ENCODE peak calls at places on chromosome 12, in five cellular contexts. Z is dorsolateral prefrontal cortex, Q is cardiac fibroblast, C is lower leg skin, D is pancreas. L is an unnamed sample.

GRCh38 chr12:96462571-96463280 is 26.7 kb upstream of the CFAP54 start:
- DNase-seq in C (no peak), Q (no peak), D (no peak), Z (no peak), L (no peak)

GRCh38 chr12:32139064-32139421 is 32.4 kb downstream of the BICD1 start:
- DNase-seq in C (no peak), Z (no peak), Q (peak; percentile 62), D (no peak), L (peak; percentile 62)

GRCh38 chr12:97386133-97386581 is 76.4 kb upstream of the RMST start:
- DNase-seq in Q (no peak), Z (peak; percentile 12), D (peak; percentile 56), C (no peak), L (no peak)

GRCh38 chr12:56020437-56021189 is at the start of gene IKZF4:
- DNase-seq in Z (peak; percentile 13), C (no peak), Q (peak; percentile 85), D (no peak), L (no peak)

GRCh38 chr12:38101753-38102152 is 214.8 kb upstream of the ALG10B start:
- DNase-seq in Q (no peak), C (no peak), Z (no peak), D (no peak), L (no peak)

GRCh38 chr12:107492393-107493134 is 193.0 kb upstream of the PWP1 start:
- DNase-seq in C (no peak), D (no peak), Z (no peak), Q (no peak), L (no peak)

GRCh38 chr12:70270108-70270507 is 26.9 kb downstream of the CNOT2 start:
- DNase-seq in Q (no peak), Z (no peak), D (no peak), C (no peak), L (no peak)

GRCh38 chr12:13234045-13234641 is 37.6 kb downstream of the EMP1 start:
- DNase-seq in Z (peak; percentile 27), C (peak; percentile 72), D (no peak), Q (peak; percentile 79), L (peak; percentile 76)

GRCh38 chr12:64665506-64665905 is 55.2 kb downstream of the RASSF3 start:
- DNase-seq in D (no peak), Q (no peak), Z (no peak), C (no peak), L (peak; percentile 6)

GRCh38 chr12:124804011-124804621 is 59.5 kb downstream of the SCARB1 start:
- DNase-seq in D (no peak), Q (peak; percentile 43), Z (peak; percentile 70), C (peak; percentile 28), L (peak; percentile 33)

GRCh38 chr12:32446306-32447119 is 47.2 kb downstream of the FGD4 start:
- DNase-seq in D (no peak), Z (no peak), C (no peak), Q (no peak), L (no peak)

GRCh38 chr12:68373836-68374314 is 41.7 kb upstream of the MDM1 start:
- DNase-seq in Z (no peak), D (no peak), C (no peak), Q (no peak), L (no peak)

GRCh38 chr12:16300706-16301105 is 23.2 kb upstream of the SLC15A5 start:
- DNase-seq in D (no peak), C (peak; percentile 14), Z (no peak), Q (peak; percentile 73), L (peak; percentile 50)

GRCh38 chr12:119177724-119178380 is 879 bp upstream of the HSPB8 start:
- DNase-seq in Z (no peak), Q (no peak), C (no peak), D (no peak), L (no peak)

GRCh38 chr12:130948136-130948535 is 5.6 kb upstream of the ADGRD1 start:
- DNase-seq in Q (no peak), Z (no peak), D (no peak), C (no peak), L (no peak)

GRCh38 chr12:56154246-56154771 is 1.9 kb downstream of the MYL6B start:
- DNase-seq in C (no peak), D (no peak), Z (no peak), Q (no peak), L (no peak)

GRCh38 chr12:124410354-124411175 is 115.7 kb downstream of the RFLNA start:
- DNase-seq in C (no peak), D (no peak), Z (no peak), Q (no peak), L (no peak)

GRCh38 chr12:71556881-71557280 is 106.8 kb downstream of the ZFC3H1 start:
- DNase-seq in Q (peak; percentile 65), D (no peak), Z (no peak), C (no peak), L (peak; percentile 91)

GRCh38 chr12:12387521-12387920 is 30.6 kb downstream of the BORCS5 start:
- DNase-seq in Z (no peak), C (peak; percentile 22), D (no peak), Q (peak; percentile 64), L (peak; percentile 83)

GRCh38 chr12:42935756-42936155 is 346.2 kb upstream of the PRICKLE1 start:
- DNase-seq in C (no peak), Z (no peak), Q (no peak), D (no peak), L (peak; percentile 89)

GRCh38 chr12:32261638-32262037 is 137.7 kb upstream of the FGD4 start:
- DNase-seq in Z (no peak), D (no peak), Q (no peak), C (no peak), L (no peak)

GRCh38 chr12:52203126-52203921 is 11.5 kb upstream of the KRT80 start:
- DNase-seq in C (peak; percentile 76), D (no peak), Q (peak; percentile 66), Z (peak; percentile 74), L (peak; percentile 67)

GRCh38 chr12:26373606-26374495 is 178.5 kb downstream of the SSPN start:
- DNase-seq in D (no peak), C (no peak), Q (no peak), Z (no peak), L (peak; percentile 14)

GRCh38 chr12:93982847-93983315 is 165.5 kb upstream of the PLXNC1 start:
- DNase-seq in Z (peak; percentile 50), C (no peak), D (no peak), Q (peak; percentile 64), L (peak; percentile 82)

GRCh38 chr12:65192963-65193516 is 23.7 kb downstream of the LEMD3 start:
- DNase-seq in D (no peak), Q (no peak), C (no peak), Z (no peak), L (no peak)

GRCh38 chr12:75479963-75480461 is 543 bp upstream of the GLIPR1 start:
- DNase-seq in Q (peak; percentile 68), D (no peak), C (no peak), Z (no peak), L (peak; percentile 71)

GRCh38 chr12:44876554-44877275 is 600 bp upstream of the NELL2 start:
- DNase-seq in Q (peak; percentile 19), Z (no peak), D (peak; percentile 68), C (no peak), L (peak; percentile 12)

GRCh38 chr12:561908-562593 is 101.2 kb downstream of the NINJ2 start:
- DNase-seq in Q (no peak), Z (peak; percentile 19), D (no peak), C (peak; percentile 75), L (no peak)
- H3K4me3 ChIP-seq in Q (no peak overlapping the region), Z (no peak overlapping the region), D (peak overlapping the region; percentile 10), C (no peak overlapping the region), L (no peak overlapping the region)

GRCh38 chr12:57629897-57630471 is 3.0 kb downstream of the B4GALNT1 start:
- DNase-seq in D (no peak), Z (peak; percentile 76), Q (no peak), C (no peak), L (no peak)

GRCh38 chr12:57630891-57631433 is 2.0 kb downstream of the B4GALNT1 start:
- DNase-seq in Z (no peak), D (no peak), C (no peak), Q (no peak), L (no peak)

GRCh38 chr12:57631566-57632368 is 1.2 kb downstream of the B4GALNT1 start:
- DNase-seq in Z (no peak), C (no peak), Q (no peak), D (peak; percentile 67), L (no peak)

GRCh38 chr12:57632898-57633825 is at the start of gene B4GALNT1:
- DNase-seq in C (no peak), Q (peak; percentile 56), D (peak; percentile 83), Z (peak; percentile 44), L (peak; percentile 29)

GRCh38 chr12:57632369-57632897 is 568 bp downstream of the B4GALNT1 start:
- DNase-seq in Z (no peak), C (no peak), D (peak; percentile 79), Q (no peak), L (no peak)
- TF ChIP-seq CTCF in Z (no peak), C (no peak), D (no peak), Q (no peak), L (no peak)

GRCh38 chr12:47762850-47763440 is 4.3 kb upstream of the RAPGEF3 start:
- DNase-seq in C (no peak), Q (peak; percentile 49), Z (no peak), D (no peak), L (no peak)
- H3K4me3 ChIP-seq in C (no peak overlapping the region), Q (no peak overlapping the region), Z (no peak overlapping the region), D (no peak overlapping the region), L (no peak overlapping the region)

GRCh38 chr12:1496162-1496925 is 98.0 kb downstream of the FBXL14 start:
- DNase-seq in Q (peak; percentile 29), C (no peak), Z (no peak), D (no peak), L (no peak)
- TF ChIP-seq CTCF in Q (no peak), C (no peak), Z (no peak), D (no peak), L (no peak)

L was measured in fibroblast of mammary gland.